ENCODE peak calls at places on chromosomes 16 and 17, in nine cellular contexts. U, Q, L, O, K, J, S, G and C are unnamed samples.

GRCh38 chr17:72928454-72929136 is 163.9 kb downstream of the SLC39A11 start:
- DNase-seq in K (no peak), L (no peak), O (no peak), Q (no peak), G (no peak), S (no peak), J (no peak), U (no peak), C (no peak)

GRCh38 chr16:2044541-2044940 is 3.1 kb downstream of the NTHL1 start:
- DNase-seq in S (no peak), Q (no peak), O (no peak), U (no peak), J (no peak), G (no peak), K (no peak), L (no peak), C (no peak)

GRCh38 chr16:30636599-30636998 is 14.2 kb upstream of the PRR14 start:
- DNase-seq in J (no peak), G (no peak), O (no peak), K (no peak), U (no peak), Q (no peak), L (no peak), S (no peak), C (no peak)

GRCh38 chr16:83995756-83996155 is 27.7 kb downstream of the NECAB2 start:
- DNase-seq in S (no peak), U (no peak), L (no peak), K (peak; percentile 56), Q (no peak), G (no peak), J (no peak), O (peak; percentile 45), C (no peak)

GRCh38 chr16:88688013-88688778 is 1.9 kb upstream of the SNAI3 start:
- DNase-seq in Q (no peak), G (no peak), K (no peak), L (no peak), S (no peak), U (no peak), J (no peak), O (peak; percentile 61), C (no peak)

GRCh38 chr16:72424776-72425175 is 252.8 kb upstream of the PMFBP1 start:
- DNase-seq in S (no peak), Q (no peak), L (no peak), G (no peak), U (no peak), O (no peak), J (no peak), K (no peak), C (no peak)

GRCh38 chr16:85757341-85757822 is 6.5 kb upstream of the C16orf74 start:
- DNase-seq in S (no peak), K (no peak), L (peak; percentile 61), Q (peak; percentile 42), J (no peak), O (no peak), G (no peak), U (no peak), C (peak; percentile 88)

GRCh38 chr17:67687541-67687940 is 30.2 kb upstream of the NOL11 start:
- DNase-seq in O (no peak), U (no peak), K (no peak), J (no peak), S (no peak), L (no peak), Q (no peak), G (no peak), C (no peak)

GRCh38 chr16:20611350-20611902 is 35.3 kb upstream of the ACSM2B start:
- DNase-seq in U (no peak), K (no peak), Q (no peak), J (no peak), S (no peak), L (no peak), O (no peak), G (no peak), C (no peak)

GRCh38 chr17:79728908-79729471 is 1.8 kb upstream of the ENPP7 start:
- DNase-seq in O (no peak), K (no peak), S (no peak), L (no peak), G (no peak), Q (no peak), U (no peak), J (no peak), C (no peak)

GRCh38 chr17:78971764-78972506 is 7.8 kb downstream of the LGALS3BP start:
- DNase-seq in G (no peak), S (no peak), U (no peak), Q (no peak), L (no peak), O (no peak), J (no peak), K (no peak), C (no peak)

GRCh38 chr17:10698116-10698818 is 873 bp downstream of the ADPRM start:
- DNase-seq in G (no peak), K (no peak), U (no peak), Q (peak; percentile 11), S (no peak), L (peak; percentile 38), O (no peak), J (no peak), C (peak; percentile 2)

GRCh38 chr17:4143563-4144410 is 790 bp downstream of the CYB5D2 start:
- DNase-seq in O (peak; percentile 98), G (peak; percentile 71), S (peak; percentile 93), U (peak; percentile 86), K (peak; percentile 71), J (peak; percentile 87), Q (peak; percentile 92), L (peak; percentile 92), C (peak; percentile 89)

GRCh38 chr16:8063151-8063550 is 527.2 kb downstream of the TMEM114 start:
- DNase-seq in K (no peak), O (no peak), G (no peak), U (no peak), S (no peak), Q (peak; percentile 59), L (no peak), J (no peak), C (no peak)

GRCh38 chr17:81731271-81731670 is 19.2 kb downstream of the SLC25A10 start:
- DNase-seq in U (no peak), O (no peak), J (no peak), G (no peak), Q (peak; percentile 88), S (no peak), K (no peak), L (peak; percentile 78), C (peak; percentile 65)

GRCh38 chr16:27370318-27370717 is 31.7 kb upstream of the IL21R start:
- DNase-seq in J (no peak), U (no peak), S (no peak), G (no peak), Q (no peak), O (no peak), K (no peak), L (no peak), C (no peak)